ENCODE peak calls at places on chromosomes 16 and 17, in six cellular contexts. T is H54; Q is HS-27A; X is activated CD4-positive, alpha-beta T cell treated with anti-CD3 and anti-CD28 coated beads for 48 hours; S is ELR; P is Daoy. R is an unnamed sample.

GRCh38 chr16:57846078-57846697 is 43.9 kb upstream of the KIFC3 start:
- DNase-seq in Q (no peak), P (no peak), S (no peak), T (no peak), X (no peak), R (no peak)

GRCh38 chr16:49701867-49702494 is 153.9 kb downstream of the ZNF423 start:
- DNase-seq in S (no peak), X (no peak), P (peak), T (no peak), Q (no peak), R (peak)

GRCh38 chr17:19016297-19016696 is 11.7 kb upstream of the FAM83G start:
- DNase-seq in T (no peak), Q (no peak), X (no peak), S (no peak), P (no peak), R (no peak)

GRCh38 chr16:90009172-90009899 is 9.9 kb downstream of the DBNDD1 start:
- DNase-seq in S (no peak), T (no peak), X (no peak), P (no peak), Q (no peak), R (no peak)

GRCh38 chr16:89720520-89720858 is 209 bp downstream of the VPS9D1 start:
- DNase-seq in T (no peak), Q (no peak), P (no peak), X (no peak), S (peak), R (peak)

GRCh38 chr16:47136101-47136820 is 7.5 kb downstream of the NETO2 start:
- DNase-seq in P (peak), Q (no peak), X (no peak), T (no peak), S (peak), R (peak)

GRCh38 chr17:35898283-35899070 is 18.3 kb upstream of the CCL5 start:
- DNase-seq in P (peak), X (peak), S (peak), T (no peak), Q (no peak), R (peak)

GRCh38 chr17:76458580-76459490 is 5.9 kb upstream of the UBE2O start:
- DNase-seq in Q (no peak), S (peak), T (peak), X (peak), P (peak), R (peak)

GRCh38 chr17:21678451-21679081 is 13.8 kb upstream of the KCNJ18 start:
- DNase-seq in P (peak), T (no peak), X (peak), Q (no peak), S (no peak), R (no peak)

GRCh38 chr17:4846635-4847390 is 13.7 kb downstream of the MINK1 start:
- DNase-seq in S (no peak), T (no peak), X (no peak), Q (no peak), P (no peak), R (no peak)

GRCh38 chr17:64019486-64020067 is 856 bp downstream of the ICAM2 start:
- DNase-seq in S (no peak), Q (no peak), X (no peak), P (no peak), T (no peak), R (peak)

GRCh38 chr17:33292184-33292980 is 713 bp downstream of the ASIC2 start:
- DNase-seq in Q (no peak), T (no peak), S (no peak), P (peak), X (peak), R (no peak)

GRCh38 chr17:29216856-29217255 is 29.8 kb upstream of the CRYBA1 start:
- DNase-seq in T (no peak), Q (no peak), P (no peak), X (no peak), S (peak), R (no peak)

GRCh38 chr16:52251495-52251894 is 295.4 kb downstream of the TOX3 start:
- DNase-seq in T (no peak), X (no peak), Q (no peak), P (no peak), S (no peak), R (no peak)

GRCh38 chr16:21194771-21195301 is 16.5 kb downstream of the ZP2 start:
- DNase-seq in P (peak), S (peak), Q (no peak), X (no peak), T (no peak), R (no peak)

GRCh38 chr17:59829217-59830006 is 63.3 kb downstream of the TUBD1 start:
- DNase-seq in S (peak), P (peak), T (no peak), X (no peak), Q (peak), R (peak)

GRCh38 chr17:72470338-72471133 is 349.7 kb downstream of the SOX9 start:
- DNase-seq in T (no peak), Q (no peak), S (peak), X (no peak), P (no peak), R (no peak)

GRCh38 chr17:6910987-6911603 is 79.6 kb upstream of the TEKT1 start:
- DNase-seq in T (peak), X (no peak), Q (no peak), S (peak), P (peak), R (no peak)

GRCh38 chr17:77374170-77374936 is 233.6 kb downstream of the SEC14L1 start:
- DNase-seq in Q (no peak), P (peak), T (no peak), X (peak), S (peak), R (peak)

GRCh38 chr17:50123649-50124349 is 6.2 kb downstream of the SAMD14 start:
- DNase-seq in X (no peak), S (no peak), Q (no peak), T (no peak), P (no peak), R (peak)

GRCh38 chr16:24463196-24463945 is 76.0 kb upstream of the RBBP6 start:
- DNase-seq in S (no peak), P (no peak), Q (no peak), X (no peak), T (no peak), R (no peak)

GRCh38 chr17:42132941-42133340 is 10.3 kb downstream of the HSPB9 start:
- DNase-seq in X (peak), Q (no peak), S (peak), T (peak), P (peak), R (no peak)

GRCh38 chr16:66636199-66636598 is 31.7 kb downstream of the CMTM3 start:
- DNase-seq in Q (no peak), P (no peak), S (no peak), T (no peak), X (no peak), R (no peak)

GRCh38 chr16:19913306-19913717 is 28.7 kb upstream of the GPRC5B start:
- DNase-seq in T (no peak), P (peak), S (no peak), X (no peak), Q (no peak), R (no peak)

GRCh38 chr17:44075598-44076293 is 5.2 kb downstream of the G6PC3 start:
- DNase-seq in X (no peak), Q (no peak), S (no peak), P (no peak), T (no peak), R (no peak)

GRCh38 chr17:28467456-28468025 is 5.9 kb upstream of the SLC13A2 start:
- DNase-seq in Q (no peak), P (peak), X (no peak), T (no peak), S (peak), R (no peak)

GRCh38 chr16:87824991-87825841 is 44.1 kb downstream of the SLC7A5 start:
- DNase-seq in P (no peak), S (no peak), T (no peak), Q (no peak), X (no peak), R (no peak)

GRCh38 chr16:4972938-4973587 is 14.9 kb downstream of the SEC14L5 start:
- DNase-seq in P (no peak), Q (no peak), T (no peak), S (no peak), X (no peak), R (peak)

GRCh38 chr17:69723741-69724140 is 309.2 kb downstream of the MAP2K6 start:
- DNase-seq in Q (no peak), T (no peak), S (peak), P (no peak), X (no peak), R (no peak)

R was measured in adrenal gland.